ENCODE peak calls at places on chromosomes 12 and 14, in seven cellular contexts. One of them, this sample, is unnamed.

GRCh38 chr14:99603471-99603933 is 505 bp downstream of the CCDC85C start:
- DNase-seq in colonic mucosa: no peak
- DNase-seq in left ventricle myocardium inferior: no peak
- DNase-seq in transverse colon: peak
- DNase-seq in IMR-90: peak
- DNase-seq in upper lobe of right lung: peak
- DNase-seq in uterus: peak
- DNase-seq in this sample: peak

GRCh38 chr14:75711134-75711795 is 50.2 kb downstream of the TTLL5 start:
- DNase-seq in left ventricle myocardium inferior: no peak
- DNase-seq in transverse colon: no peak
- DNase-seq in uterus: peak
- DNase-seq in colonic mucosa: no peak
- DNase-seq in upper lobe of right lung: no peak
- DNase-seq in IMR-90: peak
- DNase-seq in this sample: no peak

GRCh38 chr12:106837782-106838181 is 63.3 kb downstream of the RIC8B start:
- DNase-seq in IMR-90: no peak
- DNase-seq in colonic mucosa: no peak
- DNase-seq in left ventricle myocardium inferior: no peak
- DNase-seq in uterus: no peak
- DNase-seq in transverse colon: peak
- DNase-seq in upper lobe of right lung: no peak
- DNase-seq in this sample: no peak

GRCh38 chr12:56989866-56990610 is 16.3 kb downstream of the ZBTB39 start:
- DNase-seq in upper lobe of right lung: no peak
- DNase-seq in transverse colon: no peak
- DNase-seq in IMR-90: no peak
- DNase-seq in left ventricle myocardium inferior: no peak
- DNase-seq in uterus: no peak
- DNase-seq in colonic mucosa: no peak
- DNase-seq in this sample: no peak

GRCh38 chr14:80054020-80054419 is 157.3 kb downstream of the DIO2 start:
- DNase-seq in colonic mucosa: no peak
- DNase-seq in IMR-90: no peak
- DNase-seq in upper lobe of right lung: no peak
- DNase-seq in left ventricle myocardium inferior: no peak
- DNase-seq in transverse colon: no peak
- DNase-seq in uterus: no peak
- DNase-seq in this sample: no peak

GRCh38 chr14:90454041-90455000 is 57.5 kb downstream of the CALM1 start:
- DNase-seq in uterus: peak
- DNase-seq in upper lobe of right lung: peak
- DNase-seq in left ventricle myocardium inferior: peak
- DNase-seq in colonic mucosa: peak
- DNase-seq in transverse colon: peak
- DNase-seq in IMR-90: peak
- DNase-seq in this sample: peak

GRCh38 chr14:49940805-49941421 is 48.0 kb downstream of the ARF6 start:
- DNase-seq in uterus: no peak
- DNase-seq in left ventricle myocardium inferior: no peak
- DNase-seq in upper lobe of right lung: no peak
- DNase-seq in IMR-90: peak
- DNase-seq in transverse colon: no peak
- DNase-seq in colonic mucosa: no peak
- DNase-seq in this sample: no peak

GRCh38 chr12:68264175-68264863 is 10.9 kb upstream of the IL22 start:
- DNase-seq in upper lobe of right lung: no peak
- DNase-seq in IMR-90: peak
- DNase-seq in colonic mucosa: no peak
- DNase-seq in left ventricle myocardium inferior: no peak
- DNase-seq in transverse colon: no peak
- DNase-seq in uterus: no peak
- DNase-seq in this sample: no peak

GRCh38 chr12:14111230-14111865 is 129.9 kb upstream of the GRIN2B start:
- DNase-seq in uterus: no peak
- DNase-seq in IMR-90: no peak
- DNase-seq in transverse colon: no peak
- DNase-seq in upper lobe of right lung: no peak
- DNase-seq in left ventricle myocardium inferior: no peak
- DNase-seq in colonic mucosa: no peak
- DNase-seq in this sample: no peak

GRCh38 chr12:92573104-92573503 is 129.7 kb upstream of the PLEKHG7 start:
- DNase-seq in transverse colon: no peak
- DNase-seq in left ventricle myocardium inferior: no peak
- DNase-seq in IMR-90: no peak
- DNase-seq in uterus: no peak
- DNase-seq in upper lobe of right lung: no peak
- DNase-seq in colonic mucosa: no peak
- DNase-seq in this sample: no peak

GRCh38 chr14:100770046-100770445 is 43.4 kb downstream of the DLK1 start:
- DNase-seq in colonic mucosa: no peak
- DNase-seq in left ventricle myocardium inferior: no peak
- DNase-seq in uterus: no peak
- DNase-seq in IMR-90: no peak
- DNase-seq in transverse colon: no peak
- DNase-seq in upper lobe of right lung: no peak
- DNase-seq in this sample: no peak

GRCh38 chr14:100771121-100771800 is 44.6 kb downstream of the DLK1 start:
- DNase-seq in colonic mucosa: no peak
- DNase-seq in uterus: no peak
- DNase-seq in transverse colon: no peak
- DNase-seq in upper lobe of right lung: peak
- DNase-seq in left ventricle myocardium inferior: no peak
- DNase-seq in IMR-90: no peak
- DNase-seq in this sample: peak

GRCh38 chr14:100767788-100768536 is 41.3 kb downstream of the DLK1 start:
- DNase-seq in left ventricle myocardium inferior: no peak
- DNase-seq in transverse colon: no peak
- DNase-seq in colonic mucosa: no peak
- DNase-seq in uterus: no peak
- DNase-seq in IMR-90: no peak
- DNase-seq in upper lobe of right lung: peak
- DNase-seq in this sample: peak

GRCh38 chr14:100770605-100771120 is 44.0 kb downstream of the DLK1 start:
- DNase-seq in upper lobe of right lung: no peak
- DNase-seq in left ventricle myocardium inferior: no peak
- DNase-seq in uterus: no peak
- DNase-seq in IMR-90: no peak
- DNase-seq in transverse colon: no peak
- DNase-seq in colonic mucosa: no peak
- DNase-seq in this sample: peak

GRCh38 chr14:100769035-100769939 is 42.6 kb downstream of the DLK1 start:
- DNase-seq in uterus: no peak
- DNase-seq in left ventricle myocardium inferior: no peak
- DNase-seq in IMR-90: no peak
- DNase-seq in upper lobe of right lung: peak
- DNase-seq in transverse colon: no peak
- DNase-seq in colonic mucosa: no peak
- DNase-seq in this sample: no peak
- H3K27ac ChIP-seq in uterus: no peak
- H3K27ac ChIP-seq in left ventricle myocardium inferior: no peak
- H3K27ac ChIP-seq in IMR-90: no peak
- H3K27ac ChIP-seq in upper lobe of right lung: no peak
- H3K27ac ChIP-seq in transverse colon: no peak
- H3K27ac ChIP-seq in colonic mucosa: no peak
- H3K27ac ChIP-seq in this sample: no peak

GRCh38 chr12:37672655-37673260 is 643.8 kb upstream of the ALG10B start:
- DNase-seq in left ventricle myocardium inferior: no peak
- DNase-seq in transverse colon: no peak
- DNase-seq in upper lobe of right lung: no peak
- DNase-seq in uterus: no peak
- DNase-seq in IMR-90: no peak
- DNase-seq in colonic mucosa: no peak
- DNase-seq in this sample: no peak
- TF ChIP-seq CTCF in left ventricle myocardium inferior: no peak
- TF ChIP-seq CTCF in transverse colon: no peak
- TF ChIP-seq CTCF in upper lobe of right lung: peak
- TF ChIP-seq CTCF in uterus: no peak
- TF ChIP-seq CTCF in IMR-90: peak
- TF ChIP-seq CTCF in colonic mucosa: no peak
- TF ChIP-seq CTCF in this sample: no peak

GRCh38 chr12:110888256-110888991 is 32.0 kb downstream of the MYL2 start:
- DNase-seq in upper lobe of right lung: no peak
- DNase-seq in colonic mucosa: no peak
- DNase-seq in uterus: no peak
- DNase-seq in left ventricle myocardium inferior: no peak
- DNase-seq in IMR-90: no peak
- DNase-seq in transverse colon: no peak
- DNase-seq in this sample: no peak
- H3K4me3 ChIP-seq in upper lobe of right lung: peak
- H3K4me3 ChIP-seq in colonic mucosa: no peak
- H3K4me3 ChIP-seq in uterus: peak
- H3K4me3 ChIP-seq in left ventricle myocardium inferior: peak
- H3K4me3 ChIP-seq in IMR-90: no peak
- H3K4me3 ChIP-seq in transverse colon: no peak
- H3K4me3 ChIP-seq in this sample: peak

DNA sequence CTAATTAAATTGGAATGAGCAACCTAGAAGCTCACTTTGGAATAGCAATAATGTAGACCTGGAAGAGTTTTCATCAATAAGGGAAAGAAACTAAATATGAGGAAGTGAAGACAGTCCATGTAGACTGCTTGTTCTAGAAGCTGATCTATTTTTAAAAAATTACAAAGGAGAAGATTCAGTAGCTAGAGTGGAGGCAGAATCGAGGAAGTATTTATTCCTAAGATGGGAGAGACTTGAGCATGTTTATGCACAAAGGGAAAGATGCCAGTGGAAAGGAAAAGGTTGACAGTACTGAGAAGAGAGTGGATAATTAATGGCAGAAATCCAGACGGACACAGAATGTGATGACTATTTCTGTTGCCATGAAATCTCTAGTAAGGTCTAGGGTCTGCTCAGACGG is 156.3 kb upstream of the PDE3A start:
- DNase-seq in upper lobe of right lung: no peak
- DNase-seq in colonic mucosa: no peak
- DNase-seq in transverse colon: no peak
- DNase-seq in uterus: no peak
- DNase-seq in left ventricle myocardium inferior: no peak
- DNase-seq in IMR-90: peak
- DNase-seq in this sample: no peak
- H3K27ac ChIP-seq in upper lobe of right lung: peak
- H3K27ac ChIP-seq in colonic mucosa: peak
- H3K27ac ChIP-seq in transverse colon: peak
- H3K27ac ChIP-seq in uterus: peak
- H3K27ac ChIP-seq in left ventricle myocardium inferior: peak
- H3K27ac ChIP-seq in IMR-90: no peak
- H3K27ac ChIP-seq in this sample: peak

GRCh38 chr14:64502476-64503183 is 1.0 kb downstream of the ZBTB25 start:
- DNase-seq in upper lobe of right lung: no peak
- DNase-seq in left ventricle myocardium inferior: no peak
- DNase-seq in uterus: no peak
- DNase-seq in IMR-90: peak
- DNase-seq in transverse colon: peak
- DNase-seq in colonic mucosa: peak
- DNase-seq in this sample: no peak
- TF ChIP-seq CTCF in upper lobe of right lung: no peak
- TF ChIP-seq CTCF in left ventricle myocardium inferior: no peak
- TF ChIP-seq CTCF in uterus: no peak
- TF ChIP-seq CTCF in IMR-90: no peak
- TF ChIP-seq CTCF in transverse colon: no peak
- TF ChIP-seq CTCF in colonic mucosa: no peak
- TF ChIP-seq CTCF in this sample: no peak

GRCh38 chr12:28222081-28222700 is 31.9 kb downstream of the CCDC91 start:
- DNase-seq in IMR-90: no peak
- DNase-seq in upper lobe of right lung: no peak
- DNase-seq in left ventricle myocardium inferior: no peak
- DNase-seq in colonic mucosa: no peak
- DNase-seq in transverse colon: no peak
- DNase-seq in uterus: no peak
- DNase-seq in this sample: no peak
- H3K4me3 ChIP-seq in IMR-90: no peak
- H3K4me3 ChIP-seq in upper lobe of right lung: no peak
- H3K4me3 ChIP-seq in left ventricle myocardium inferior: no peak
- H3K4me3 ChIP-seq in colonic mucosa: no peak
- H3K4me3 ChIP-seq in transverse colon: no peak
- H3K4me3 ChIP-seq in uterus: no peak
- H3K4me3 ChIP-seq in this sample: no peak